ENCODE peak calls at places on chromosomes 4 and X, in six cellular contexts. N is dorsolateral prefrontal cortex, A is left ventricle myocardium inferior, P is endothelial cell, K is ascending aorta, C is gastrocnemius medialis. G is an unnamed sample.

GRCh38 chrX:41452972-41453371 is 5.8 kb downstream of the NYX start:
- DNase-seq in N (no peak), A (no peak), P (no peak), K (no peak), C (no peak), G (no peak)

GRCh38 chr4:103904126-103904525 is 184.3 kb upstream of the TACR3 start:
- DNase-seq in N (no peak), A (no peak), P (no peak), K (no peak), C (no peak), G (no peak)

GRCh38 chr4:25635501-25635900 is 20.1 kb upstream of the SLC34A2 start:
- DNase-seq in N (no peak), A (no peak), P (no peak), K (no peak), C (no peak), G (no peak)

GRCh38 chr4:125315571-125316390 is 1.0 kb downstream of the FAT4 start:
- DNase-seq in N (peak), A (peak), P (peak), K (no peak), C (peak), G (no peak)

GRCh38 chr4:6696611-6697010 is 2.9 kb downstream of the S100P start:
- DNase-seq in N (no peak), A (no peak), P (no peak), K (no peak), C (no peak), G (no peak)

GRCh38 chrX:88135735-88136134 is 611.3 kb upstream of the CPXCR1 start:
- DNase-seq in N (no peak), A (no peak), P (no peak), K (no peak), C (no peak), G (no peak)

GRCh38 chr4:33160126-33160525 is 2440.0 kb downstream of the PCDH7 start:
- DNase-seq in N (no peak), A (no peak), P (peak), K (no peak), C (no peak), G (no peak)

GRCh38 chrX:68490644-68491043 is 8.2 kb upstream of the YIPF6 start:
- DNase-seq in N (no peak), A (no peak), P (peak), K (no peak), C (no peak), G (no peak)

GRCh38 chrX:72569786-72570185 is 2.9 kb downstream of the HDAC8 start:
- DNase-seq in N (no peak), A (no peak), P (no peak), K (no peak), C (no peak), G (no peak)

GRCh38 chr4:141180991-141181760 is 39.5 kb upstream of the ZNF330 start:
- DNase-seq in N (no peak), A (no peak), P (no peak), K (no peak), C (no peak), G (no peak)

GRCh38 chr4:39469429-39470077 is 10.7 kb downstream of the LIAS start:
- DNase-seq in N (no peak), A (no peak), P (peak), K (no peak), C (no peak), G (no peak)

GRCh38 chr4:21991050-21991449 is 42.5 kb upstream of the KCNIP4 start:
- DNase-seq in N (no peak), A (no peak), P (no peak), K (no peak), C (no peak), G (no peak)

GRCh38 chr4:19375931-19376330 is 875.8 kb upstream of the SLIT2 start:
- DNase-seq in N (no peak), A (no peak), P (no peak), K (no peak), C (no peak), G (no peak)

GRCh38 chrX:45264865-45265264 is 64.2 kb upstream of the DIPK2B start:
- DNase-seq in N (no peak), A (peak), P (no peak), K (no peak), C (no peak), G (no peak)

GRCh38 chrX:39296472-39296871 is 495.2 kb downstream of the MID1IP1 start:
- DNase-seq in N (no peak), A (no peak), P (no peak), K (no peak), C (no peak), G (no peak)

GRCh38 chr4:41134581-41134980 is 79.8 kb downstream of the APBB2 start:
- DNase-seq in N (no peak), A (no peak), P (no peak), K (no peak), C (no peak), G (no peak)

GRCh38 chr4:40621229-40621591 is 8.5 kb downstream of the RBM47 start:
- DNase-seq in N (no peak), A (no peak), P (no peak), K (no peak), C (no peak), G (no peak)

GRCh38 chr4:149781150-149781549 is 34.5 kb downstream of the IQCM start:
- DNase-seq in N (no peak), A (no peak), P (no peak), K (no peak), C (no peak), G (no peak)

GRCh38 chr4:189763573-189763972 is 177.1 kb upstream of the FRG1 start:
- DNase-seq in N (no peak), A (no peak), P (no peak), K (no peak), C (no peak), G (no peak)

GRCh38 chr4:1879491-1879890 is 8.3 kb downstream of the NSD2 start:
- DNase-seq in N (no peak), A (no peak), P (no peak), K (no peak), C (no peak), G (no peak)

GRCh38 chr4:60805500-60806313 is 394.4 kb upstream of the ADGRL3 start:
- DNase-seq in N (no peak), A (no peak), P (peak), K (no peak), C (no peak), G (no peak)

GRCh38 chrX:87583679-87584078 is 66.1 kb downstream of the KLHL4 start:
- DNase-seq in N (no peak), A (no peak), P (peak), K (no peak), C (no peak), G (no peak)

GRCh38 chr4:183098080-183098722 is 856 bp upstream of the WWC2 start:
- DNase-seq in N (no peak), A (peak), P (peak), K (no peak), C (peak), G (peak)
- TF ChIP-seq CTCF in N (no peak), A (no peak), P (no peak), K (no peak), C (no peak), G (no peak)

GRCh38 chr4:154119317-154119716 is 330.4 kb upstream of the SFRP2 start:
- DNase-seq in N (no peak), A (no peak), P (no peak), K (no peak), C (no peak), G (no peak)
- TF ChIP-seq CTCF in N (no peak), A (no peak), P (no peak), K (no peak), C (no peak), G (no peak)

GRCh38 chrX:44202596-44202995 is 140.9 kb downstream of the EFHC2 start:
- DNase-seq in N (no peak), A (no peak), P (no peak), K (no peak), C (no peak), G (no peak)

DNA sequence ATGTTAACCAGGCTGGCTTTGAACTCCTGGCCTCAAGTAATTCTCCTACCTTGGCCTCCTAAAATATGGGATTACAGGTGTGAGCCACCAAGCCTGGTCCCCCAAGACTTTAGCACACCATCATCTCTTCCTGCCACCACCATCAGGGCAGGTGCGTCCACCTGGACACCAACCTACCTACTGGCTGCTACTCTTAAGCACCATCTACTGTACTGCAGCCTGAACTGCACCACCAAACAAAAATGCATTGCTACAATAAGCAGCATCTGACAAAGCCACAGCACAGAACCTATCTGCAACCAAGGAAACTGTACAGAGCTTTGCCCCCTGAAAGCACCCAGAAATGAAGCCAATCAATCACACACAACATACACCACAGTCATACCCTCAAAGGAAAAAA is 139.7 kb downstream of the EFHC2 start:
- DNase-seq in N (no peak), A (no peak), P (no peak), K (no peak), C (no peak), G (no peak)
- TF ChIP-seq CTCF in N (no peak), A (no peak), P (no peak), K (no peak), C (no peak), G (no peak)

GRCh38 chr4:70437212-70437611 is 34.8 kb upstream of the MUC7 start:
- DNase-seq in N (no peak), A (no peak), P (no peak), K (no peak), C (no peak), G (no peak)
- TF ChIP-seq CTCF in N (no peak), A (no peak), P (no peak), K (no peak), C (no peak), G (no peak)

GRCh38 chrX:37646254-37646653 is 39.3 kb upstream of the XK start:
- DNase-seq in N (no peak), A (no peak), P (no peak), K (no peak), C (no peak), G (no peak)
- TF ChIP-seq CTCF in N (no peak), A (peak), P (peak), K (no peak), C (no peak), G (no peak)

G was measured in omental fat pad.